ENCODE peak calls at places on chromosomes 3 and 15, in four cellular contexts. T is fibroblast of mammary gland, Q is nephron progenitor cell, A is left ventricle myocardium superior. S is an unnamed sample.

GRCh38 chr3:111369953-111370352 is 172.0 kb upstream of the CD96 start:
- DNase-seq in T (no peak), Q (no peak), A (no peak), S (no peak)

GRCh38 chr15:79332824-79333510 is 22.1 kb downstream of the TMED3 start:
- DNase-seq in T (no peak), Q (no peak), A (no peak), S (no peak)

GRCh38 chr3:61783993-61784718 is 222.8 kb downstream of the PTPRG start:
- DNase-seq in T (peak; percentile 87), Q (no peak), A (no peak), S (no peak)

GRCh38 chr15:94584833-94585244 is 353.5 kb downstream of the MCTP2 start:
- DNase-seq in T (no peak), Q (no peak), A (no peak), S (peak; percentile 76)

GRCh38 chr3:49476563-49476962 is 6.5 kb downstream of the DAG1 start:
- DNase-seq in T (peak; percentile 36), Q (no peak), A (no peak), S (peak; percentile 75)

GRCh38 chr3:127682576-127682975 is 9.8 kb downstream of the ABTB1 start:
- DNase-seq in T (no peak), Q (no peak), A (no peak), S (peak; percentile 26)

GRCh38 chr3:61522629-61523028 is 38.7 kb upstream of the PTPRG start:
- DNase-seq in T (no peak), Q (no peak), A (no peak), S (no peak)

GRCh38 chr3:59081071-59081470 is 31.2 kb upstream of the CFAP20DC start:
- DNase-seq in T (no peak), Q (no peak), A (no peak), S (no peak)

GRCh38 chr3:108219336-108219735 is 2.9 kb downstream of the IFT57 start:
- DNase-seq in T (no peak), Q (no peak), A (no peak), S (no peak)

GRCh38 chr3:52739725-52740124 is 31.0 kb downstream of the NEK4 start:
- DNase-seq in T (no peak), Q (no peak), A (no peak), S (no peak)

GRCh38 chr3:14740983-14741382 is 66.0 kb downstream of the C3orf20 start:
- DNase-seq in T (no peak), Q (no peak), A (no peak), S (no peak)

GRCh38 chr3:15345051-15345607 is 12.7 kb upstream of the SH3BP5 start:
- DNase-seq in T (no peak), Q (no peak), A (no peak), S (no peak)

GRCh38 chr3:30308131-30308530 is 298.3 kb upstream of the TGFBR2 start:
- DNase-seq in T (peak; percentile 82), Q (no peak), A (no peak), S (no peak)

GRCh38 chr3:59641169-59641914 is 591.5 kb upstream of the CFAP20DC start:
- DNase-seq in T (peak; percentile 65), Q (no peak), A (peak; percentile 58), S (no peak)

GRCh38 chr3:108462899-108463298 is 47.5 kb downstream of the MYH15 start:
- DNase-seq in T (peak; percentile 49), Q (no peak), A (no peak), S (no peak)

GRCh38 chr3:25679166-25679565 is 14.5 kb upstream of the TOP2B start:
- DNase-seq in T (no peak), Q (no peak), A (no peak), S (no peak)

GRCh38 chr3:179288845-179289244 is 34.0 kb upstream of the ZNF639 start:
- DNase-seq in T (no peak), Q (no peak), A (no peak), S (no peak)

GRCh38 chr3:182562274-182562673 is 231.0 kb upstream of the ATP11B start:
- DNase-seq in T (no peak), Q (no peak), A (no peak), S (no peak)

GRCh38 chr3:12758025-12758830 is 831 bp downstream of the TMEM40 start:
- DNase-seq in T (peak; percentile 59), Q (no peak), A (peak; percentile 61), S (no peak)

GRCh38 chr3:49841126-49841525 is 15.2 kb downstream of the TRAIP start:
- DNase-seq in T (peak; percentile 20), Q (peak; percentile 26), A (no peak), S (peak; percentile 37)

GRCh38 chr3:121736112-121736511 is 13.4 kb downstream of the GOLGB1 start:
- DNase-seq in T (peak; percentile 41), Q (no peak), A (no peak), S (no peak)

GRCh38 chr15:88848203-88848602 is 45.0 kb downstream of the ACAN start:
- DNase-seq in T (no peak), Q (no peak), A (no peak), S (peak; percentile 0)

GRCh38 chr3:117547956-117548550 is 838.5 kb downstream of the TUSC7 start:
- DNase-seq in T (peak; percentile 95), Q (no peak), A (no peak), S (no peak)

GRCh38 chr3:191356586-191357439 is 26.5 kb upstream of the UTS2B start:
- DNase-seq in T (peak; percentile 75), Q (no peak), A (peak; percentile 43), S (no peak)

GRCh38 chr3:16474304-16474703 is 39.2 kb downstream of the RFTN1 start:
- DNase-seq in T (peak; percentile 62), Q (no peak), A (no peak), S (no peak)

GRCh38 chr3:126146525-126147146 is 33.8 kb downstream of the ALDH1L1 start:
- DNase-seq in T (no peak), Q (no peak), A (no peak), S (no peak)

GRCh38 chr15:31254431-31255175 is 72.0 kb upstream of the KLF13 start:
- DNase-seq in T (peak; percentile 38), Q (no peak), A (no peak), S (no peak)

GRCh38 chr15:52794665-52795463 is 4.7 kb upstream of the ONECUT1 start:
- DNase-seq in T (no peak), Q (no peak), A (no peak), S (no peak)

GRCh38 chr15:35293353-35294130 is 208.4 kb upstream of the NANOGP8 start:
- DNase-seq in T (peak; percentile 84), Q (no peak), A (no peak), S (no peak)

GRCh38 chr15:59447367-59447766 is 9.4 kb downstream of the FAM81A start:
- DNase-seq in T (no peak), Q (no peak), A (no peak), S (no peak)

GRCh38 chr3:116348216-116348615 is 97.1 kb downstream of the LSAMP start:
- DNase-seq in T (no peak), Q (no peak), A (no peak), S (no peak)

GRCh38 chr3:135895734-135896121 is 69.8 kb upstream of the PPP2R3A start:
- DNase-seq in T (peak; percentile 82), Q (no peak), A (no peak), S (no peak)

GRCh38 chr3:17795733-17796132 is 53.3 kb upstream of the TBC1D5 start:
- DNase-seq in T (peak; percentile 22), Q (no peak), A (no peak), S (no peak)

S was measured in natural killer cell treated with Interleukin-12 subunit alpha and Interleukin-12 subunit beta and Interleukin-15 and Interleukin-18, amount 100 ng/mL, for 72 hours.